ENCODE peak calls at places on chromosomes 7 and 10, in six cellular contexts. Q is heart left ventricle, B is tibial artery, I is lower lobe of right lung, M is endothelial cell of umbilical vein, O is cardiac muscle cell. W is an unnamed sample.

GRCh38 chr10:72315611-72316385 is 38.9 kb downstream of the DNAJB12 start:
- DNase-seq in Q (peak), B (peak), I (no peak), M (peak), O (peak), W (no peak)

GRCh38 chr10:50033481-50033880 is 34.3 kb upstream of the WASHC2A start:
- DNase-seq in Q (no peak), B (no peak), I (no peak), M (no peak), O (peak), W (no peak)

GRCh38 chr10:102616071-102616770 is 28.1 kb upstream of the TRIM8 start:
- DNase-seq in Q (peak), B (no peak), I (peak), M (no peak), O (peak), W (no peak)

GRCh38 chr7:44961844-44962482 is 16.9 kb downstream of the MYO1G start:
- DNase-seq in Q (no peak), B (no peak), I (no peak), M (no peak), O (no peak), W (no peak)

GRCh38 chr10:109062371-109062770 is 860.9 kb downstream of the XPNPEP1 start:
- DNase-seq in Q (no peak), B (no peak), I (no peak), M (no peak), O (peak), W (no peak)

GRCh38 chr7:82975811-82976468 is 186.7 kb downstream of the PCLO start:
- DNase-seq in Q (no peak), B (no peak), I (no peak), M (no peak), O (no peak), W (no peak)

GRCh38 chr10:38600696-38601095 is 506.6 kb downstream of the ZNF37A start:
- DNase-seq in Q (no peak), B (no peak), I (no peak), M (no peak), O (no peak), W (no peak)

GRCh38 chr10:117477961-117478670 is 64.4 kb upstream of the EMX2 start:
- DNase-seq in Q (no peak), B (no peak), I (no peak), M (peak), O (peak), W (peak)

GRCh38 chr7:142025896-142026295 is 30.2 kb downstream of the MGAM start:
- DNase-seq in Q (no peak), B (no peak), I (no peak), M (no peak), O (no peak), W (peak)

GRCh38 chr10:12934777-12935176 is 66.7 kb downstream of the CCDC3 start:
- DNase-seq in Q (no peak), B (no peak), I (no peak), M (no peak), O (peak), W (peak)

GRCh38 chr10:92712016-92712889 is 22.5 kb downstream of the HHEX start:
- DNase-seq in Q (no peak), B (no peak), I (no peak), M (peak), O (no peak), W (no peak)

GRCh38 chr10:1605121-1605520 is 132.2 kb downstream of the ADARB2 start:
- DNase-seq in Q (no peak), B (no peak), I (no peak), M (no peak), O (no peak), W (no peak)

GRCh38 chr10:44990302-44990655 is 10.4 kb upstream of the ZNF22 start:
- DNase-seq in Q (no peak), B (no peak), I (no peak), M (no peak), O (no peak), W (no peak)

GRCh38 chr10:52696232-52696631 is 76.4 kb downstream of the MBL2 start:
- DNase-seq in Q (no peak), B (no peak), I (no peak), M (no peak), O (no peak), W (no peak)

GRCh38 chr7:75905785-75906604 is 9.0 kb upstream of the POR start:
- DNase-seq in Q (peak), B (peak), I (peak), M (no peak), O (peak), W (peak)

DNA sequence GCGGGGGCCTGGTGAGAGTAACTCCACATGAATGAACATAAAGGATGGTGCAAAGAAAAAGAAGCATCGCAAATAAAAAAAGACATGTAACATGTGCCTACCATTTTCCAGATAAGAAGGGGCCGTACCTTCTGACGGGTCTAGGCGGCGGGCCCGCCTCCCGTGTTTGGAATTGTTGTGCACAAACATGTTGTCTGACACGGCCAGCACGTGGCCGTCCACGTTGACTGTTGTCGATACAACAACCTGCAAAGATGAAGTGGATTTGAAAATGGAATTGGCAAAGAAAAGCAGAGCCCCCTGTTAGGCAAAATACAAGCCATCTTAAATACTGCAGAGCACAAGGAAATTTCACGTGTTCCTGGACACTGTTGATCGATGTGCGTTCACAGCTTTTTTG is 90.7 kb downstream of the EBF3 start:
- DNase-seq in Q (no peak), B (no peak), I (no peak), M (no peak), O (no peak), W (no peak)
- H3K27ac ChIP-seq in Q (no peak), B (no peak), I (no peak), M (no peak), O (no peak), W (no peak)

GRCh38 chr10:125115409-125115808 is 45.0 kb downstream of the CTBP2 start:
- DNase-seq in Q (no peak), B (no peak), I (no peak), M (no peak), O (no peak), W (no peak)
- TF ChIP-seq CTCF in Q (no peak), B (no peak), I (no peak), M (no peak), O (no peak), W (no peak)

GRCh38 chr7:159042084-159042483 is 102.6 kb downstream of the VIPR2 start:
- DNase-seq in Q (no peak), B (no peak), I (no peak), M (no peak), O (no peak), W (no peak)
- H3K27ac ChIP-seq in Q (no peak), B (peak), I (no peak), M (no peak), O (no peak), W (no peak)

DNA sequence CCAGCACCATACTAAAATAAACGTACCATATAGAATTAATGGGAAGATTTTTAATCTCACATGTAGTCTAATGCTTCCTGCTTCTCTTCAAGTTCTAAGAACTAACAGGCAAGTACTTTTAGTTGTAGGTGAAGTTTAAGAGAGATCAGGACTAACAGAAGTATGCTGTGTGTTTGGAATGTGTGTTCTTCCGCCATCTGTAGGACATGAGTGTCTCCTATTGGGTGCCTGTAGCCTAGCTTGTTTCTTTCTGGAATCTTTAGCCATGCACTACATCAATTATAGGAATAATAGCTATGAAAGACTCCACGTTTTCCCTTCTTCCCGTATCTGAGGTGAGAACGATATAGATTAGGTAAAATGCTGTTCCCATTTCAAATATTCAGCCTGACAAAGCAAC is 140.2 kb upstream of the AHR start:
- DNase-seq in Q (no peak), B (no peak), I (no peak), M (no peak), O (no peak), W (no peak)
- TF ChIP-seq CTCF in Q (no peak), B (no peak), I (no peak), M (no peak), O (no peak), W (no peak)